ENCODE peak calls at places on chromosomes 1 and 21, in eight cellular contexts. E is adrenal gland, W is IMR-90, N is fibroblast of lung, F is Panc1, R is uterus, D is thoracic aorta, M is prostate gland. V is an unnamed sample. For H3K36me3, the result is how much of the 10 kb centered on the place peaks cover.

GRCh38 chr1:230458509-230458908 is 32.4 kb upstream of the PGBD5 start:
- DNase-seq in R (no peak), F (no peak), E (no peak), N (peak), D (no peak), W (no peak), M (no peak), V (no peak)

GRCh38 chr1:95304803-95305202 is 70.8 kb downstream of the RWDD3 start:
- DNase-seq in N (no peak), M (no peak), D (no peak), E (no peak), F (no peak), W (no peak), R (no peak), V (no peak)

GRCh38 chr1:234866007-234866866 is 256.3 kb upstream of the IRF2BP2 start:
- DNase-seq in D (no peak), W (peak), N (peak), E (peak), F (no peak), M (no peak), R (peak), V (no peak)

GRCh38 chr1:30475966-30476365 is 247.4 kb downstream of the MATN1 start:
- DNase-seq in M (no peak), E (no peak), F (no peak), D (no peak), R (no peak), W (no peak), N (no peak), V (no peak)

GRCh38 chr1:18932387-18932786 is 24.1 kb downstream of the IFFO2 start:
- DNase-seq in W (peak), F (no peak), D (no peak), N (no peak), R (no peak), E (peak), M (no peak), V (no peak)

GRCh38 chr1:28955930-28956552 is 41.7 kb downstream of the EPB41 start:
- DNase-seq in F (peak), W (peak), D (no peak), M (no peak), R (no peak), N (peak), E (no peak), V (no peak)

GRCh38 chr1:110533230-110533629 is 14.3 kb upstream of the KCNA10 start:
- DNase-seq in R (no peak), F (no peak), W (no peak), E (no peak), M (no peak), D (no peak), N (no peak), V (no peak)

GRCh38 chr1:98457212-98457611 is 204.3 kb upstream of the SNX7 start:
- DNase-seq in M (no peak), E (no peak), D (no peak), F (no peak), N (no peak), W (no peak), R (no peak), V (no peak)

GRCh38 chr1:1327291-1327690 is 2.7 kb downstream of the CPTP start:
- DNase-seq in N (no peak), F (no peak), E (no peak), W (no peak), M (no peak), R (no peak), D (no peak), V (no peak)

GRCh38 chr1:36977736-36978314 is 56.5 kb downstream of the GRIK3 start:
- DNase-seq in N (no peak), D (no peak), F (no peak), E (no peak), W (no peak), R (no peak), M (no peak), V (no peak)

GRCh38 chr1:165527673-165528072 is 16.1 kb upstream of the LRRC52 start:
- DNase-seq in M (no peak), F (no peak), N (no peak), E (no peak), W (no peak), D (no peak), R (no peak), V (no peak)

GRCh38 chr1:85447000-85447943 is 17.7 kb downstream of the DDAH1 start:
- DNase-seq in E (no peak), M (no peak), N (peak), R (no peak), W (peak), F (no peak), D (no peak), V (no peak)

GRCh38 chr21:39022901-39023693 is 160.2 kb downstream of the PSMG1 start:
- DNase-seq in D (peak), F (no peak), R (peak), W (peak), E (peak), M (no peak), N (peak), V (no peak)

GRCh38 chr1:53807916-53808315 is 30.2 kb downstream of the NDC1 start:
- DNase-seq in W (peak), N (peak), D (no peak), E (no peak), M (no peak), R (no peak), F (no peak), V (no peak)

GRCh38 chr1:108595510-108595909 is 35.6 kb downstream of the EEIG2 start:
- DNase-seq in W (peak), D (no peak), N (peak), F (no peak), R (no peak), E (no peak), M (no peak), V (no peak)

GRCh38 chr1:109306832-109307362 is at the start of gene MYBPHL:
- DNase-seq in R (no peak), E (no peak), W (no peak), M (no peak), D (no peak), N (no peak), F (no peak), V (no peak)

GRCh38 chr1:199857516-199857915 is 170.0 kb upstream of the NR5A2 start:
- DNase-seq in M (no peak), D (no peak), F (no peak), R (no peak), E (no peak), N (no peak), W (no peak), V (no peak)

GRCh38 chr21:34796518-34797201 is 127.9 kb downstream of the CLIC6 start:
- DNase-seq in R (no peak), W (no peak), N (no peak), E (no peak), F (no peak), M (peak), D (no peak), V (no peak)

GRCh38 chr21:45351061-45351460 is 53.9 kb upstream of the COL18A1 start:
- DNase-seq in R (no peak), N (no peak), M (no peak), F (no peak), D (no peak), E (no peak), W (no peak), V (no peak)

GRCh38 chr21:32889596-32889995 is 118.0 kb upstream of the PAXBP1 start:
- DNase-seq in F (no peak), E (no peak), W (no peak), R (no peak), D (no peak), N (no peak), M (no peak), V (no peak)

GRCh38 chr1:64936958-64937357 is 29.4 kb downstream of the JAK1 start:
- DNase-seq in D (no peak), N (peak), R (no peak), M (no peak), E (peak), W (peak), F (no peak), V (no peak)

GRCh38 chr21:34878501-34878900 is 170.6 kb downstream of the RUNX1 start:
- DNase-seq in D (no peak), M (no peak), N (no peak), E (no peak), R (no peak), F (no peak), W (no peak), V (no peak)

GRCh38 chr1:34974626-34975025 is 10.5 kb downstream of the TMEM35B start:
- DNase-seq in R (no peak), D (no peak), E (no peak), W (no peak), F (no peak), M (no peak), N (no peak), V (no peak)

GRCh38 chr1:212782422-212783154 is 9.0 kb downstream of the NSL1 start:
- DNase-seq in M (no peak), F (no peak), W (peak), R (no peak), D (no peak), E (no peak), N (peak), V (no peak)

GRCh38 chr1:208165659-208166058 is 78.5 kb downstream of the PLXNA2 start:
- DNase-seq in F (no peak), W (peak), M (no peak), R (peak), N (no peak), D (no peak), E (no peak), V (no peak)

GRCh38 chr1:25041869-25042268 is 111.8 kb upstream of the RUNX3 start:
- DNase-seq in M (no peak), F (no peak), D (no peak), N (no peak), R (no peak), W (no peak), E (no peak), V (no peak)

GRCh38 chr1:110040548-110040947 is 6.1 kb downstream of the STRIP1 start:
- DNase-seq in R (no peak), D (no peak), W (no peak), M (no peak), N (no peak), F (no peak), E (no peak), V (no peak)

GRCh38 chr1:248136811-248137210 is 8.1 kb upstream of the OR2M5 start:
- DNase-seq in F (no peak), R (no peak), W (no peak), E (no peak), D (no peak), M (no peak), N (no peak), V (no peak)

GRCh38 chr1:155085504-155086181 is 7.0 kb downstream of the EFNA3 start:
- DNase-seq in M (peak), D (no peak), N (no peak), W (peak), E (peak), F (no peak), R (peak), V (peak)

GRCh38 chr1:111598534-111598933 is 21.1 kb upstream of the RAP1A start:
- DNase-seq in F (no peak), D (no peak), W (no peak), M (no peak), N (no peak), E (no peak), R (no peak), V (no peak)

GRCh38 chr1:170495006-170495405 is 37.0 kb upstream of the GORAB start:
- DNase-seq in D (no peak), F (no peak), E (no peak), W (peak), M (no peak), N (no peak), R (no peak), V (no peak)

GRCh38 chr1:52059326-52059725 is 3.2 kb downstream of the BTF3L4 start:
- DNase-seq in N (peak), R (no peak), E (no peak), M (no peak), D (no peak), W (peak), F (no peak), V (no peak)

GRCh38 chr1:22104074-22104473 is 38.8 kb downstream of the WNT4 start:
- DNase-seq in R (no peak), F (no peak), M (no peak), W (no peak), D (no peak), N (no peak), E (no peak), V (no peak)

GRCh38 chr1:67524143-67525052 is 94.2 kb upstream of the SERBP1 start:
- DNase-seq in E (no peak), N (no peak), F (no peak), D (no peak), R (no peak), W (no peak), M (no peak), V (no peak)

GRCh38 chr1:150322310-150322709 is 977 bp downstream of the PRPF3 start:
- DNase-seq in R (no peak), E (no peak), D (no peak), W (peak), M (no peak), F (no peak), N (peak), V (no peak)

GRCh38 chr1:59007820-59008598 is 224.2 kb upstream of the JUN start:
- DNase-seq in M (no peak), W (peak), N (peak), E (no peak), D (no peak), R (no peak), F (no peak), V (no peak)

GRCh38 chr1:6005276-6005917 is 13.2 kb upstream of the NPHP4 start:
- DNase-seq in E (no peak), W (no peak), M (no peak), R (no peak), D (no peak), F (no peak), N (no peak), V (no peak)

GRCh38 chr1:205309741-205310140 is 11.8 kb downstream of the NUAK2 start:
- DNase-seq in F (no peak), N (no peak), E (no peak), W (no peak), D (no peak), R (no peak), M (no peak), V (no peak)
- H3K36me3 ChIP-seq in F (under half), N (under half), E (half or more), W (half or more), D (under half), R (under half), M (under half), V (under half)

GRCh38 chr1:162753001-162753658 is 37.4 kb upstream of the HSD17B7 start:
- DNase-seq in W (no peak), F (no peak), D (no peak), R (no peak), E (no peak), N (no peak), M (no peak), V (no peak)

GRCh38 chr1:162753998-162754585 is 36.4 kb upstream of the HSD17B7 start:
- DNase-seq in R (no peak), M (no peak), N (no peak), E (no peak), W (peak), D (no peak), F (no peak), V (no peak)

GRCh38 chr1:162756523-162756922 is 34.0 kb upstream of the HSD17B7 start:
- DNase-seq in W (peak), F (no peak), E (no peak), M (no peak), N (no peak), D (no peak), R (no peak), V (no peak)

GRCh38 chr1:162757476-162757875 is 33.0 kb upstream of the HSD17B7 start:
- DNase-seq in W (peak), M (no peak), E (no peak), N (no peak), D (no peak), F (no peak), R (no peak), V (no peak)

GRCh38 chr1:162755306-162755705 is 35.2 kb upstream of the HSD17B7 start:
- DNase-seq in M (no peak), F (no peak), W (no peak), E (no peak), R (no peak), D (no peak), N (no peak), V (no peak)
- TF ChIP-seq CTCF in M (no peak), F (no peak), W (no peak), E (no peak), R (no peak), D (no peak), N (no peak), V (no peak)

GRCh38 chr1:74590288-74590687 is 77.9 kb upstream of the LRRC53 start:
- DNase-seq in D (no peak), M (no peak), R (no peak), N (no peak), W (no peak), F (no peak), E (no peak), V (no peak)
- H3K27ac ChIP-seq in D (no peak), M (no peak), R (no peak), N (no peak), W (no peak), F (no peak), E (no peak), V (no peak)

GRCh38 chr1:43666608-43667007 is 16.7 kb downstream of the KDM4A start:
- DNase-seq in W (peak), E (no peak), N (no peak), D (no peak), F (no peak), M (peak), R (no peak), V (no peak)

GRCh38 chr1:43659785-43660184 is 9.8 kb downstream of the KDM4A start:
- DNase-seq in E (no peak), W (no peak), N (no peak), R (no peak), M (no peak), F (no peak), D (no peak), V (no peak)

GRCh38 chr1:43660355-43660754 is 10.4 kb downstream of the KDM4A start:
- DNase-seq in F (no peak), E (no peak), W (no peak), M (no peak), N (no peak), D (no peak), R (no peak), V (no peak)

GRCh38 chr1:43668956-43669355 is 19.0 kb downstream of the KDM4A start:
- DNase-seq in E (no peak), F (no peak), W (peak), D (no peak), M (no peak), N (no peak), R (no peak), V (no peak)

GRCh38 chr1:43664369-43664768 is 14.4 kb downstream of the KDM4A start:
- DNase-seq in N (no peak), D (no peak), R (no peak), M (no peak), W (no peak), F (no peak), E (no peak), V (no peak)
- H3K36me3 ChIP-seq in N (under half), D (half or more), R (under half), M (under half), W (half or more), F (under half), E (half or more), V (half or more)

DNA sequence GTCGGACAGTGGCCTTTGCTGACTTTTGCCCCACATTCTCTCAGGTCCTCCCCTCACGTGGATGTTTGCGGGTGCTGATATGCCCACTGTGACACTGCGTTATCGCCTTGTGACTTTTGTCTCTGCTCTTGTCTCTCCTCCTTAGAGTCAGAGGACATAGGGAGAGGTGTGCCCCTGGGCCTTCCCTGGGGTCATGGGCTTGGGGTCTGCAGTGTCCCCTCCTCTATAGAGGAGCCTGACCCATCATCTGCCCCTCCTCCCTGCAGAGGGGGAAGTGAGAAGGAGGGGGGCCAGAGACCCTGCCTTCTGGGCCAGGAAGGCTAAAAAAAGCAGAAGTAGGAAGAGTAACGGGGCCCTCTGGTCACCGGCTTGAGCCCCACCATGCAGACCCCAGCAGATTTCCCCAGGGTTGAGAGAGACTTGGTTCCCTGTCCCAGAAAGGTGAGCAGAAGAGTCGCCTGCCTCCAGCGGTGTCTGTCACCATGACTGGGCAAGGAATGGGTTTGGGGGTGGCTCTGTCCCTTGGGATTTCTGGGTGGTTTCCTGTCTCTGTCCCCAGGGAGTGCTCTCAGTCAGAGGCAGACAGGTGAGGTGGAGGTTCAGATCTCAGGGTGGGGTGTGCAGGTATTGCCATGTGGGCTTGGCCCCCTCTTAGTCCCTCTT is 13.4 kb downstream of the RPS6KA1 start:
- DNase-seq in D (no peak), E (no peak), W (no peak), N (no peak), M (no peak), F (no peak), R (no peak), V (no peak)
- TF ChIP-seq CTCF in D (no peak), E (no peak), W (no peak), N (no peak), M (no peak), F (no peak), R (no peak), V (no peak)

DNA sequence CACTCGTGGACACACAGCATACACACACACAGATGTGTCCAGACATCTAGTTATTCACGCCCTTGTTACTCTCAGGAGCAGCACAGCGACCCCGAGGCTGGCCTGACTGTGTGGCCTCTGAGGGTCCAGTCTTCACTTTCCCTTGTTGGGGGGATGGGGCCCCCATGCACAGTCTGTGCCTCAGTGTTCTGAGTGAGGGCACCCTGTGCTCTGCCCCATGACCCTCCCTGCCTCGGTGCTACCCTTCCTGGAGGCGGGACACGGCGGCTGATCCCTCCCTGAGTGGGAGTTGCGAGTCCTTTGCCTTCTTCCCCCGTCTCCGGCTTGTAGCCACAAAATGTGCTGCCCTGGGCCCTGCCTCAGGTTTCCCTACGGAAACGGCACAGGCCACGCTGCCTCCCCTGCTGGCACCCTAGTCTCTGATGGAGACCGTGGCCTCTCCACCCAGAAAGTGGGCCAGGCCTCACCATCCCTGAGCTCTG is 8.6 kb downstream of the CSTB start:
- DNase-seq in W (no peak), E (no peak), N (no peak), M (no peak), F (no peak), D (no peak), R (no peak), V (no peak)
- H3K27ac ChIP-seq in W (peak), E (peak), N (no peak), M (no peak), F (peak), D (no peak), R (no peak), V (peak)

GRCh38 chr1:203156280-203156679 is 19.3 kb downstream of the MYBPH start:
- DNase-seq in N (no peak), M (no peak), R (no peak), W (no peak), D (no peak), F (no peak), E (no peak), V (no peak)
- H3K36me3 ChIP-seq in N (under half), M (under half), R (under half), W (under half), D (under half), F (under half), E (under half), V (under half)

DNA sequence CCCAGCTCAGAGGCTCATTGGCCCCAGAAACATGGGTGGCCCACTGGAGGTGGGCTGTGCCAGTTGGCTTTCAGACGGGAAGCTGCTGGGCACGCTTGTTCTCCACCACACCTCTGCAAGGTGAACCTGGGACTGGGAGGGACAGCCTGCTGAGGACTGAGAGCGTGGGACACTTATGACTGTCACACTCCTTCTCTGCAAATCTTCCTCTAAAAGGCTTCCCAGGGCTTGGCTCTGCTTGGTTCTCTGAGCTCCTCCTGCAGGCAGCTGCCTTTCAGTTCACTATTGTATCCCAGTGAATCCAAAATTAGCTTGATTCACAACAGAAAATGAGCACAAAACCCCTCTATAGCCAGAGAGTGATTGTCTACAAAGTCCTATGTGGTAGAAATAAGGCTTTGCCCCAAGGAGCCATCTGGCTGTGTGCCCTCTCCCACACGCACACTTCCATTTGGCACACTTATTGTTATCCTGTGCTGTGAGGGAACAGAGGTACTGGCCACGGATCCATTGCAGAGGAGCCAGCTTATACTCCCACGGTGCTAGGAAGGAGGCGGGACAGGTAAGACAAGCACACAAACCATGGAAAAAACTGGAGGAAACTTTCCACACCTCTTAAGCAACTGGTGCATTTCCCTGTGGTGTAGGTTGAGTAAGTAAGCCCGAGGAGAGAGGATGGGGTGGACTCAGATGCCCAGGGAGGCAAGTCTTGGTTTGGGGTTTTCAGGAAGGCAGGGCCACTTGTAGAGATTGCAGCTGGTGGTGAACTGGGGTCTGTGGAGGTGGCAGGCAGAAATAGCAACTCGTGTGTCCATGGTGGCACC is 18.9 kb upstream of the BTG2 start:
- DNase-seq in R (no peak), E (no peak), D (no peak), N (no peak), F (no peak), M (no peak), W (no peak), V (no peak)
- TF ChIP-seq CTCF in R (no peak), E (no peak), D (no peak), N (no peak), F (no peak), M (no peak), W (no peak), V (no peak)

V was measured in esophagus squamous epithelium.